ENCODE peak calls at places on chromosomes 7 and 10, in six cellular contexts. O is GM10248; U is C1 segment of cervical spinal cord; Q is astrocyte of the spinal cord; D is CD4-positive, CD25-positive, alpha-beta regulatory T cell; A is T-helper 9 cell. B is an unnamed sample.

GRCh38 chr10:42638821-42639270 is 476 bp upstream of the ZNF33B start:
- DNase-seq in O (no peak), U (no peak), Q (no peak), D (peak), A (no peak), B (no peak)

GRCh38 chr7:20005081-20005480 is 212.1 kb downstream of the MACC1 start:
- DNase-seq in O (no peak), U (no peak), Q (no peak), D (no peak), A (no peak), B (no peak)

GRCh38 chr10:19811517-19811916 is 4.7 kb upstream of the PLXDC2 start:
- DNase-seq in O (no peak), U (no peak), Q (peak), D (no peak), A (no peak), B (no peak)

GRCh38 chr7:141158562-141158961 is 84.7 kb downstream of the TMEM178B start:
- DNase-seq in O (no peak), U (peak), Q (peak), D (no peak), A (no peak), B (no peak)

GRCh38 chr7:13181221-13181620 is 493.8 kb downstream of the ARL4A start:
- DNase-seq in O (no peak), U (no peak), Q (no peak), D (no peak), A (no peak), B (no peak)

GRCh38 chr10:127021771-127022170 is 116.5 kb downstream of the DOCK1 start:
- DNase-seq in O (no peak), U (no peak), Q (no peak), D (no peak), A (no peak), B (no peak)

GRCh38 chr10:132802048-132802447 is 16.1 kb upstream of the NKX6-2 start:
- DNase-seq in O (no peak), U (no peak), Q (no peak), D (no peak), A (no peak), B (no peak)

GRCh38 chr7:105268511-105269392 is 120.0 kb downstream of the SRPK2 start:
- DNase-seq in O (peak), U (peak), Q (peak), D (peak), A (no peak), B (peak)

GRCh38 chr7:29156798-29157461 is 10.6 kb upstream of the CPVL start:
- DNase-seq in O (no peak), U (no peak), Q (no peak), D (peak), A (no peak), B (no peak)